ENCODE peak calls at places on chromosomes 13 and 19, in four cellular contexts. Z is IMR-90; K is AG10803; Y is CD8-positive, alpha-beta T cell. S is an unnamed sample.

GRCh38 chr13:75400775-75401174 is 81.2 kb downstream of the TBC1D4 start:
- DNase-seq in Y (no peak), Z (no peak), K (no peak), S (no peak)

GRCh38 chr13:46097015-46097414 is 7.8 kb downstream of the CPB2 start:
- DNase-seq in Y (no peak), Z (no peak), K (no peak), S (peak)

GRCh38 chr13:98570929-98571372 is 6.0 kb downstream of the STK24 start:
- DNase-seq in Y (no peak), Z (no peak), K (no peak), S (no peak)

GRCh38 chr19:6424190-6424938 is at the start of gene KHSRP:
- DNase-seq in Y (no peak), Z (no peak), K (no peak), S (no peak)

GRCh38 chr13:73222627-73223026 is 163.8 kb downstream of the KLF5 start:
- DNase-seq in Z (no peak), Y (no peak), K (no peak), S (no peak)

GRCh38 chr19:48090281-48090802 is 20.3 kb downstream of the PLA2G4C start:
- DNase-seq in Y (no peak), Z (no peak), K (peak), S (no peak)

GRCh38 chr13:39892731-39893293 is 237.3 kb downstream of the COG6 start:
- DNase-seq in K (peak), Y (peak), Z (no peak), S (peak)

GRCh38 chr19:54416695-54417491 is 1.6 kb downstream of the TTYH1 start:
- DNase-seq in K (no peak), Z (no peak), Y (no peak), S (no peak)

GRCh38 chr19:33720155-33720493 is 76.5 kb upstream of the KCTD15 start:
- DNase-seq in Z (no peak), Y (no peak), K (no peak), S (no peak)

GRCh38 chr13:98044301-98044700 is 90.8 kb downstream of the IPO5 start:
- DNase-seq in Z (no peak), Y (no peak), K (no peak), S (no peak)

GRCh38 chr19:18675779-18676178 is 7.7 kb upstream of the CRTC1 start:
- DNase-seq in K (no peak), Z (no peak), Y (no peak), S (peak)
- TF ChIP-seq CTCF in K (peak), Z (peak), Y (no peak), S (peak)

DNA sequence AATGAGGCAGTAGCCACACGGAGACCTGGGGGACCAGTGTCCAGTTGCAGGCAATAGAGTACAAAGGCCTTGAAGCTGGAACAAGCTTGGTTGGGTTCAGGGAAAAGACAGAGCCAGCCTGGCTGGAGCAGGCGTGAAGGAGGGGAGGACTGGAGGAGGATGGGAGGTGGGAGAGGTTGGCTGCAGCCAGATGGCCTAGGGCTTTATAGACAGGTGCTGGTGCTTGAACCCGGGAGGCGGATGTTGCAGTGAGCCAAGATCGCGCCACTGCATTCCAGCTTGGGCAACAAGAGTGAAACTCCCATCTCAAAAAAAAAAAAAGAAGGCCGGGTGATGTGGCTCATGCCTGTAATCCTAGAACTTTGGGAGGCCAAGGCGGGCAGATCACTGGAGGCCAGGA is 1.7 kb downstream of the SPINT2 start:
- DNase-seq in Y (no peak), Z (no peak), K (no peak), S (no peak)
- H3K4me3 ChIP-seq in Y (peak), Z (no peak), K (no peak), S (no peak)

DNA sequence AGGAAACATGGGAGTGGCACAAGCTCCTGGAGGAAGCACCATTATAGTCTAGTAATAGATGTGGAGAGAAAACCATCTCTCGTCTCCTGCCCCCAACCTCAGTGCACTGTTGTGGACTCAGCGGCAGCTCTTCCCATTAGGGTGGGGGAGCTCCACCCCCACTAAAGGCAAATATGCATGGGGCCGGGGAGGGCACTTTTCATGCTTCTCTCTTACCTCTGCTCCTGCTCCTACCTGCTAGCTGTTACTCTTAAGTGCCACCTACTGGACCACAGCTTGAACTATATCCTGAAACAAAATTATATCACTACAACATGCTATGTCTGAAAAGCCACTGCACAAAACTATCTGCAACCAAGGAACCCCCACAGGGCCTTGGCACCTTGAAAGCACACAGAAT is 112.6 kb upstream of the DACH1 start:
- DNase-seq in Y (no peak), Z (no peak), K (no peak), S (no peak)
- TF ChIP-seq CTCF in Y (no peak), Z (no peak), K (no peak), S (no peak)

DNA sequence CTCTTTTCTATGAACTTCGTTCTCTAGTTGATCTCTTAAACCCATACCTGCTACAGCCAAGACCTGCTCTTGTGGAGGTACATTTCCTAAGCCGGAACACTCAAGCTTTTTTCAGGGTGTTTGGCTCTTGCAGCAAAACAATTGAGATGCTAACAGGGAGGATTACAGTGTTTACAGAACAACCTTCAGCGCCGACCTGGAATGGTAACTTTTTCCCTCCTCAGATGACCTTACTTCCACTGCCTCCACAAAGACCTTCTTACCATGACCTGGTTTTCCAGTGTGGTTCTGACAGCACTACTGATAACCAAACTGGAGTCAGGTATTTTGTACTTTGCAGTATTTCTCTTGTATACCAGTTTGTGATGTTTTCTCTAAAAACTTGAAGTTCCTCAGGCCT is 506 bp downstream of the KCNRG start:
- DNase-seq in Z (no peak), K (no peak), Y (no peak), S (no peak)
- H3K4me3 ChIP-seq in Z (no peak), K (no peak), Y (no peak), S (no peak)

DNA sequence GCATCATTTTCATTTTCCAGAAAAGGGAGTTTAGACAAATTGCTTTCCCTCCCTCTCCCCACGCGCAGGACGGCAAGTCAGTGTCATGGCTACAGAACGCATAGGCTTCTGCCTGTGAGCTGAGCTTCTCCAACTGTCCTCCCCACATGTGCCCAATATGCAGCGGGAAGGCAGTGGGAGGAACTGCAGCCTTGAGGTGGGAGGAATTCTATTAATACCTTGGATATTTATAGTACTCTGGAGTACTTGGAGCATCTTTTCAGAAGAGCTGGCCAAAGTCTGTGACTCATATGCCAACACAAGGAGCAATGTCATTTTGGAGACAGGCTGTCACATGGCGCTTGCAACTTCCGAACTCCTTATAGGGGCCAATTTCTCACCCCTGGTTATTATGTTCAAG is 245.1 kb upstream of the SERP2 start:
- DNase-seq in Y (no peak), K (peak), Z (peak), S (no peak)
- TF ChIP-seq CTCF in Y (no peak), K (peak), Z (no peak), S (no peak)

GRCh38 chr19:14471436-14472187 is 3.5 kb downstream of the PTGER1 start:
- DNase-seq in K (no peak), Y (no peak), Z (no peak), S (no peak)
- H3K4me3 ChIP-seq in K (no peak), Y (no peak), Z (no peak), S (no peak)

DNA sequence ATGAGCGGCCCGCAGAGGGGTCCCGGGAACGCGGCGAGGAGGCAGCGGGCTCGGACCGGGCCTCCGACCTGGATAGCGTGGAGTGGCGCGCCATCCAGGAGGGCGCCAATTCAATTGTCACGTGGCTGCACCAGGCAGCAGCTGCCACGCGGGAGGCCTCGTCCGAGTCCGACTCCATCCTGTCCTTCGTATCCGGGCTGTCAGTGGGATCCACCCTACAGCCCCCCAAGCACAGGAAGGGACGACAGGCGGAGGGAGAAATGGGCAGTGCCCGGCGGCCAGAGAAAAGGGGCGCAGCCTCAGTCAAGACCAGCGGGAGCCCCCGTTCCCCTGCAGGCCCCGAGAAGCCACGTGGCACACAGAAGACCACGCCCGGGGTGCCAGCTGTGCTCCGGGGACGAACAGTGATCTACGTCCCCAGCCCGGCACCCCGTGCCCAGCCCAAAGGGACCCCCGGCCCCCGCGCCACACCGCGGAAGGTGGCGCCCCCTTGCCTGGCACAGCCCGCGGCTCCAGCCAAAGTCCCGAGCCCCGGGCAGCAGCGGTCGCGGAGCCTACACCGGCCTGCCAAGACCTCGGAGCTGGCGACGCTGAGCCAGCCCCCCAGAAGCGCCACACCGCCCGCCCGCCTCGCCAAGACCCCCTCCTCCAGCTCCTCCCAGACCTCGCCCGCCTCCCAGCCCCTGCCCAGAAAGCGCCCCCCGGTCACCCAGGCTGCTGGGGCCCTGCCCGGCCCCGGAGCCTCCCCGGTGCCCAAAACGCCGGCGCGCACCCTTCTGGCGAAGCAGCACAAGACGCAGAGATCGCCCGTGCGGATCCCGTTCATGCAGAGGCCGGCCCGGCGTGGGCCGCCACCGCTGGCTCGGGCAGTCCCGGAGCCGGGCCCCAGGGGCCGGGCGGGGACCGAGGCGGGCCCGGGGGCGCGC is 10.5 kb downstream of the C19orf25 start:
- DNase-seq in Y (no peak), Z (peak), K (peak), S (peak)
- TF ChIP-seq CTCF in Y (no peak), Z (peak), K (no peak), S (no peak)

GRCh38 chr19:35125270-35125717 is 9.6 kb downstream of the LGI4 start:
- DNase-seq in K (no peak), Y (no peak), Z (no peak), S (no peak)

GRCh38 chr19:35124098-35125060 is 8.8 kb downstream of the FXYD3 start:
- DNase-seq in K (peak), Y (peak), Z (peak), S (peak)

GRCh38 chr19:35125746-35126623 is 8.9 kb downstream of the LGI4 start:
- DNase-seq in K (no peak), Z (no peak), Y (no peak), S (no peak)

GRCh38 chr19:35122687-35123551 is 7.3 kb downstream of the FXYD3 start:
- DNase-seq in Y (no peak), Z (no peak), K (no peak), S (no peak)

GRCh38 chr19:35123573-35123972 is 8.0 kb downstream of the FXYD3 start:
- DNase-seq in K (peak), Z (no peak), Y (no peak), S (no peak)
- H3K4me3 ChIP-seq in K (peak), Z (no peak), Y (no peak), S (no peak)

DNA sequence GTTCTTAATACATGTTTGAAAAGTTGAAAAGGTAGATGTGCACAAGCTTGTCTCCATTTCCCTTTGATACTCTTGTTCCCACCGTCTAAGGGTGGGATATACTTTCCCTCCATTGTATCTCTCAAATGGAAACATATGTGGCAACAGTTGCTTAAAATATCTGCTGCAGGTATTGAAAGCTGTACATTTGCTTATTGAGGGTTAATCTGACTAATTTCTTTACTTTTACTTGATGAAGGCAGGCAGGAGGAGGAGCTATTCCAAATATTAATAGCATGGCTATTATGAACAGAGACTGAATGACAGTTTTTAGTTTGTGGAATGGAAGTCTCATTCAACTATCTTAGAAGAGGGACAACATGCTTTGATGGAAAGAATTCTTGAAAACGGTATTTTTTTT is 103.8 kb downstream of the SLC10A2 start:
- DNase-seq in K (no peak), Z (no peak), Y (no peak), S (no peak)
- TF ChIP-seq CTCF in K (no peak), Z (no peak), Y (no peak), S (no peak)

GRCh38 chr19:51692065-51692915 is 840 bp upstream of the SPACA6 start:
- DNase-seq in Y (no peak), Z (no peak), K (no peak), S (peak)
- H3K4me3 ChIP-seq in Y (no peak), Z (peak), K (peak), S (peak)

S was measured in cardiac fibroblast.